ENCODE peak calls at places on chromosome 3, in six cellular contexts. W is cardiac muscle cell, T is cardiac fibroblast, Y is AG10803, C is GM12865, H is stomach. Z is an unnamed sample.

GRCh38 chr3:121895121-121895520 is 920 bp downstream of the SLC15A2 start:
- DNase-seq in W (no peak), H (no peak), T (no peak), C (no peak), Y (no peak), Z (no peak)

GRCh38 chr3:119829431-119829830 is 47.5 kb downstream of the NR1I2 start:
- DNase-seq in H (no peak), C (no peak), T (no peak), Y (no peak), W (no peak), Z (no peak)

GRCh38 chr3:183485093-183485492 is 56.7 kb upstream of the MCF2L2 start:
- DNase-seq in Y (no peak), H (peak), C (no peak), T (no peak), W (no peak), Z (no peak)

GRCh38 chr3:100068758-100069345 is 45.4 kb downstream of the FILIP1L start:
- DNase-seq in W (peak), Y (peak), T (peak), H (peak), C (peak), Z (peak)

GRCh38 chr3:25045291-25045690 is 382.8 kb upstream of the RARB start:
- DNase-seq in Y (no peak), W (peak), T (no peak), C (no peak), H (no peak), Z (peak)

GRCh38 chr3:57221883-57222282 is 5.6 kb upstream of the APPL1 start:
- DNase-seq in W (peak), T (peak), H (no peak), Y (peak), C (no peak), Z (no peak)

GRCh38 chr3:66153961-66154923 is 66.6 kb upstream of the SLC25A26 start:
- DNase-seq in C (no peak), T (peak), W (peak), H (no peak), Y (peak), Z (no peak)

GRCh38 chr3:194521514-194522260 is 34.9 kb upstream of the ATP13A3 start:
- DNase-seq in H (no peak), Y (peak), W (peak), C (no peak), T (peak), Z (no peak)

GRCh38 chr3:149592758-149593240 is 65.0 kb downstream of the WWTR1 start:
- DNase-seq in H (no peak), C (no peak), T (no peak), Y (peak), W (no peak), Z (no peak)

GRCh38 chr3:51966941-51967383 is 292 bp downstream of the PCBP4 start:
- DNase-seq in Y (no peak), T (no peak), H (no peak), W (no peak), C (no peak), Z (no peak)

GRCh38 chr3:191761906-191762305 is 300.9 kb downstream of the PYDC2 start:
- DNase-seq in T (no peak), W (no peak), H (no peak), Y (no peak), C (no peak), Z (no peak)

GRCh38 chr3:44682182-44682896 is 30.1 kb upstream of the ZNF502 start:
- DNase-seq in C (no peak), Y (peak), W (peak), T (peak), H (no peak), Z (no peak)

GRCh38 chr3:42651248-42652091 is 2.0 kb upstream of the ZBTB47 start:
- DNase-seq in W (peak), C (no peak), H (no peak), Y (peak), T (peak), Z (no peak)

GRCh38 chr3:113166719-113167492 is 44.5 kb upstream of the BOC start:
- DNase-seq in T (peak), W (peak), H (no peak), Y (peak), C (no peak), Z (no peak)

GRCh38 chr3:167102071-167102470 is 278.0 kb downstream of the ZBBX start:
- DNase-seq in Y (no peak), T (no peak), H (no peak), W (no peak), C (peak), Z (no peak)

GRCh38 chr3:106795553-106795952 is 581.7 kb upstream of the CCDC54 start:
- DNase-seq in Y (no peak), C (no peak), W (no peak), H (no peak), T (no peak), Z (no peak)

GRCh38 chr3:120506828-120507774 is 56.3 kb upstream of the FSTL1 start:
- DNase-seq in C (peak), T (peak), Y (peak), W (peak), H (no peak), Z (no peak)

GRCh38 chr3:45273681-45274515 is 47.8 kb upstream of the TMEM158 start:
- DNase-seq in T (peak), C (no peak), H (no peak), Y (peak), W (no peak), Z (peak)

GRCh38 chr3:143265501-143266070 is 146.0 kb downstream of the CHST2 start:
- DNase-seq in T (no peak), Y (no peak), W (no peak), H (no peak), C (no peak), Z (no peak)

GRCh38 chr3:13841826-13842225 is 38.0 kb downstream of the WNT7A start:
- DNase-seq in Y (no peak), C (no peak), H (no peak), W (no peak), T (no peak), Z (no peak)

GRCh38 chr3:49659756-49660155 is 14.4 kb upstream of the APEH start:
- DNase-seq in H (no peak), W (no peak), Y (no peak), T (no peak), C (no peak), Z (no peak)

GRCh38 chr3:167491626-167492025 is 17.8 kb upstream of the SERPINI2 start:
- DNase-seq in Y (no peak), C (no peak), T (no peak), H (no peak), W (no peak), Z (no peak)

GRCh38 chr3:133838296-133838789 is 32.7 kb downstream of the SRPRB start:
- DNase-seq in Y (no peak), C (no peak), W (no peak), H (no peak), T (no peak), Z (no peak)

GRCh38 chr3:129052675-129053074 is 7.9 kb upstream of the GP9 start:
- DNase-seq in Y (no peak), T (no peak), H (peak), C (no peak), W (peak), Z (peak)

GRCh38 chr3:13714251-13714916 is 165.5 kb downstream of the FBLN2 start:
- DNase-seq in Y (no peak), T (no peak), C (no peak), W (no peak), H (peak), Z (no peak)

GRCh38 chr3:113193298-113193697 is 18.1 kb upstream of the BOC start:
- DNase-seq in H (no peak), T (no peak), Y (no peak), C (no peak), W (peak), Z (no peak)

GRCh38 chr3:171950373-171950772 is 89.0 kb upstream of the FNDC3B start:
- DNase-seq in H (no peak), C (no peak), W (peak), T (peak), Y (peak), Z (no peak)

GRCh38 chr3:183158552-183159006 is 4.0 kb downstream of the LAMP3 start:
- DNase-seq in T (peak), W (peak), H (no peak), C (peak), Y (peak), Z (no peak)

GRCh38 chr3:63977893-63978292 is 45.4 kb downstream of the PSMD6 start:
- DNase-seq in H (no peak), C (no peak), T (no peak), W (peak), Y (no peak), Z (no peak)

GRCh38 chr3:134372405-134373277 is 1.6 kb downstream of the AMOTL2 start:
- DNase-seq in Y (peak), H (no peak), W (peak), C (no peak), T (no peak), Z (no peak)

GRCh38 chr3:112779558-112780480 is 66.8 kb downstream of the CD200R1L start:
- DNase-seq in Y (no peak), H (no peak), C (no peak), T (no peak), W (peak), Z (no peak)

GRCh38 chr3:69822501-69822900 is 83.2 kb downstream of the MITF start:
- DNase-seq in C (no peak), H (no peak), Y (peak), W (no peak), T (no peak), Z (no peak)

GRCh38 chr3:106365061-106365691 is 496.4 kb upstream of the CBLB start:
- DNase-seq in C (no peak), H (no peak), Y (no peak), W (no peak), T (no peak), Z (no peak)

GRCh38 chr3:128932516-128933212 is 53.2 kb downstream of the ACAD9 start:
- DNase-seq in Y (no peak), W (no peak), C (no peak), T (no peak), H (no peak), Z (no peak)

GRCh38 chr3:176840604-176841287 is 356.5 kb downstream of the TBL1XR1 start:
- DNase-seq in C (no peak), W (no peak), Y (no peak), H (no peak), T (no peak), Z (no peak)

GRCh38 chr3:28745904-28746617 is 397.4 kb upstream of the AZI2 start:
- DNase-seq in W (peak), Y (peak), C (no peak), H (no peak), T (peak), Z (no peak)

GRCh38 chr3:123745184-123745855 is 138.8 kb downstream of the MYLK start:
- DNase-seq in H (no peak), T (peak), Y (peak), W (peak), C (no peak), Z (no peak)
- TF ChIP-seq CTCF in H (no peak), T (peak), Y (peak), W (peak), C (no peak), Z (no peak)

GRCh38 chr3:47778746-47779145 is 2.9 kb downstream of the SMARCC1 start:
- DNase-seq in Y (no peak), W (no peak), T (no peak), H (no peak), C (no peak), Z (no peak)
- H3K4me3 ChIP-seq in Y (no peak), W (no peak), T (no peak), H (no peak), C (peak), Z (no peak)

DNA sequence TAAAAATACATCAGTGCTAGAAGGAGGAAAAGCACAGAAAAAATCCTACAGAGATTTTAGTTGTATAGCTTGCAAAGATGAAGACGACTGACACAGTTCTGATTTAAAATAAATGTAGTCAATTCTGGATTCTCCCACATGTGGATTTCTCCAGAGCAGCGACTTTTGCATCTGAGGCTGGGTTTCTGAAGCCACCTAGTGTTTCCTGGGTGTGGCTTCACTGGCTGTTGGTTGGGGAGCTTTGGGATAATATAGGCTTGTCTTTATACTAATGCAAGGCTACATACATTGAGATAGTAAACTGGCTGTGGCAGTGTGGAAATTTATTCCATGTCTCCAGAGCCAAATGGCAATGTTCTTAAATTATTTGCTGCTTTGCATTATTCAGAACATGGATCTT is 158.1 kb upstream of the FEZF2 start:
- DNase-seq in Y (no peak), H (no peak), T (no peak), W (no peak), C (no peak), Z (no peak)
- TF ChIP-seq CTCF in Y (no peak), H (no peak), T (no peak), W (no peak), C (no peak), Z (no peak)

DNA sequence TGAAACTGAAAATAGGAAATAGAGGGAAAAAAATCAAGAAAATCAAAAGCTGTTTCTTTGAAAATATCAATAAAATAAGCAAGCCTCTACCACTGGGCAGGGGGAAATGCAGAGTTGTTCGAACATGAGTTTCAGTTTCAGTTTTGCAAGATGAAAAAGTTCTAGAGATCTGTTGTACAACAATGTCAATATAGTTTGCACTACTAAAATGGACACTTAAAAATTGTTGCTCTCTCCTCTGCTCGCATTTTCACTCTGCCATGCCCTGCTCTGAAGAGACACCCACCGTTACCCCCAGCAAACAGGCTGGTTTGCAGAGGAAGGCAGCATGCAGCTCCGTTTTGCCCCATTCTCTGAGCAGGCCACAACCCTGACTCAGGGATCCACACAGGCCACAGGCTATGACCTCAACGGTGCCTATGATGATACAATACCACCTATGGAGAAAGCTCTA is 64.5 kb downstream of the ZNF148 start:
- DNase-seq in W (no peak), Y (no peak), T (no peak), C (peak), H (no peak), Z (no peak)
- H3K4me3 ChIP-seq in W (no peak), Y (no peak), T (no peak), C (no peak), H (peak), Z (no peak)

DNA sequence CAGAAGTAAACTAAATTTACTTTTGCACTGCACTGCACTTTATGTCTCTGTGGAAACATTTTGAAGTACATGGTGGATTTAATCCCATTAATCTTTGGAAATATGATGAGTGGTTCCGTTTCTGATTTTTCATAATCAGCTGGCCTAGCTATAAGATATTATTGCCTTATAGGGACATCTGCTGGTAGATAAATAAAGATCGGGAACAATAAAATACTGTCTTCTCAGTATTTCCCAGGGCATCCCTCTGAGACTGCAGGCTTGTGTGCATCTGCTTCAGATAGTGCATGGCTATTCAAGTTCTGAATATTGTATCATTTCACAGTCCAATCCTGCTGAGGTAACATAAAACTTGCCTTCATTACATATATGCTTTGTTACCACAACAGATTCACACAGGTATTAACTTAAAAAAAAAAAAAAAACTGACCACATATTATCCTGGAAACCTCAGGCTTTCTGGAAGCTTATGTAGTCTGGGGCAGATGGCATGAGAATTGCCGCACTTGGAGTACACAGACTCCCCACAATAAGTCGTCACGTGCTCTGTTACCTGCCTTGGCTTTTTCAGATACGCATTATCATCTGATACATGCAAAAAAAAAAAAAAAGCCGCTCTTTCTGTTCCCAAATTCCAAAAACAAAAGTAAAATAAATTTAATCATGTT is 330.8 kb upstream of the AGTR1 start:
- DNase-seq in T (peak), H (no peak), Y (peak), W (peak), C (peak), Z (no peak)
- TF ChIP-seq CTCF in T (no peak), H (no peak), Y (peak), W (no peak), C (peak), Z (no peak)

Z was measured in mucosa of descending colon.